ENCODE peak calls at places on chromosomes 6 and 20, in five cellular contexts. One of them, this sample, is unnamed.

GRCh38 chr6:89500486-89501020 is 67.6 kb downstream of the ANKRD6 start:
- DNase-seq in SJSA1: no peak
- DNase-seq in A172: no peak
- DNase-seq in stimulated activated CD8-positive, alpha-beta memory T cell treated with anti-CD3 and anti-CD28 coated beads, Interleukin-4, amount 100 ng/mL, for 24 hours: no peak
- DNase-seq in thoracic aorta: no peak
- DNase-seq in this sample: no peak

GRCh38 chr6:161374971-161375873 is 101.4 kb upstream of the AGPAT4 start:
- DNase-seq in SJSA1: no peak
- DNase-seq in A172: no peak
- DNase-seq in stimulated activated CD8-positive, alpha-beta memory T cell treated with anti-CD3 and anti-CD28 coated beads, Interleukin-4, amount 100 ng/mL, for 24 hours: no peak
- DNase-seq in thoracic aorta: peak
- DNase-seq in this sample: no peak

GRCh38 chr6:50030350-50030749 is 8.6 kb upstream of the DEFB110 start:
- DNase-seq in SJSA1: no peak
- DNase-seq in A172: no peak
- DNase-seq in stimulated activated CD8-positive, alpha-beta memory T cell treated with anti-CD3 and anti-CD28 coated beads, Interleukin-4, amount 100 ng/mL, for 24 hours: no peak
- DNase-seq in thoracic aorta: no peak
- DNase-seq in this sample: no peak

GRCh38 chr6:28474441-28475219 is 31.3 kb upstream of the ZSCAN23 start:
- DNase-seq in SJSA1: peak
- DNase-seq in A172: peak
- DNase-seq in stimulated activated CD8-positive, alpha-beta memory T cell treated with anti-CD3 and anti-CD28 coated beads, Interleukin-4, amount 100 ng/mL, for 24 hours: no peak
- DNase-seq in thoracic aorta: no peak
- DNase-seq in this sample: no peak

GRCh38 chr20:15012551-15012950 is 675.1 kb upstream of the FLRT3 start:
- DNase-seq in SJSA1: no peak
- DNase-seq in A172: no peak
- DNase-seq in stimulated activated CD8-positive, alpha-beta memory T cell treated with anti-CD3 and anti-CD28 coated beads, Interleukin-4, amount 100 ng/mL, for 24 hours: no peak
- DNase-seq in thoracic aorta: no peak
- DNase-seq in this sample: no peak

GRCh38 chr6:139925894-139926641 is 551.6 kb upstream of the CITED2 start:
- DNase-seq in SJSA1: peak
- DNase-seq in A172: peak
- DNase-seq in stimulated activated CD8-positive, alpha-beta memory T cell treated with anti-CD3 and anti-CD28 coated beads, Interleukin-4, amount 100 ng/mL, for 24 hours: no peak
- DNase-seq in thoracic aorta: no peak
- DNase-seq in this sample: peak

GRCh38 chr20:50015993-50016770 is 33.4 kb downstream of the SNAI1 start:
- DNase-seq in SJSA1: peak
- DNase-seq in A172: no peak
- DNase-seq in stimulated activated CD8-positive, alpha-beta memory T cell treated with anti-CD3 and anti-CD28 coated beads, Interleukin-4, amount 100 ng/mL, for 24 hours: no peak
- DNase-seq in thoracic aorta: no peak
- DNase-seq in this sample: no peak

GRCh38 chr6:133542056-133542821 is 301.1 kb downstream of the EYA4 start:
- DNase-seq in SJSA1: no peak
- DNase-seq in A172: no peak
- DNase-seq in stimulated activated CD8-positive, alpha-beta memory T cell treated with anti-CD3 and anti-CD28 coated beads, Interleukin-4, amount 100 ng/mL, for 24 hours: no peak
- DNase-seq in thoracic aorta: no peak
- DNase-seq in this sample: no peak

GRCh38 chr6:34384305-34385153 is 7.9 kb downstream of the NUDT3 start:
- DNase-seq in SJSA1: no peak
- DNase-seq in A172: no peak
- DNase-seq in stimulated activated CD8-positive, alpha-beta memory T cell treated with anti-CD3 and anti-CD28 coated beads, Interleukin-4, amount 100 ng/mL, for 24 hours: no peak
- DNase-seq in thoracic aorta: no peak
- DNase-seq in this sample: no peak

GRCh38 chr6:147699637-147700036 is 191.1 kb downstream of the SAMD5 start:
- DNase-seq in SJSA1: peak
- DNase-seq in A172: peak
- DNase-seq in stimulated activated CD8-positive, alpha-beta memory T cell treated with anti-CD3 and anti-CD28 coated beads, Interleukin-4, amount 100 ng/mL, for 24 hours: no peak
- DNase-seq in thoracic aorta: no peak
- DNase-seq in this sample: no peak

GRCh38 chr20:56422131-56422823 is 10.2 kb downstream of the CASS4 start:
- DNase-seq in SJSA1: peak
- DNase-seq in A172: peak
- DNase-seq in stimulated activated CD8-positive, alpha-beta memory T cell treated with anti-CD3 and anti-CD28 coated beads, Interleukin-4, amount 100 ng/mL, for 24 hours: no peak
- DNase-seq in thoracic aorta: no peak
- DNase-seq in this sample: no peak

GRCh38 chr20:44866703-44867335 is 18.7 kb upstream of the YWHAB start:
- DNase-seq in SJSA1: no peak
- DNase-seq in A172: no peak
- DNase-seq in stimulated activated CD8-positive, alpha-beta memory T cell treated with anti-CD3 and anti-CD28 coated beads, Interleukin-4, amount 100 ng/mL, for 24 hours: no peak
- DNase-seq in thoracic aorta: no peak
- DNase-seq in this sample: no peak

GRCh38 chr20:56690531-56691175 is 61.5 kb downstream of the TFAP2C start:
- DNase-seq in SJSA1: no peak
- DNase-seq in A172: no peak
- DNase-seq in stimulated activated CD8-positive, alpha-beta memory T cell treated with anti-CD3 and anti-CD28 coated beads, Interleukin-4, amount 100 ng/mL, for 24 hours: no peak
- DNase-seq in thoracic aorta: no peak
- DNase-seq in this sample: no peak